ENCODE peak calls at places on chromosome 4, in five cellular contexts. One of them, this sample, is unnamed.

GRCh38 chr4:10106421-10107039 is 10.1 kb downstream of the WDR1 start:
- DNase-seq in fibroblast of mammary gland: peak; percentile 97
- DNase-seq in right atrium auricular region: peak; percentile 97
- DNase-seq in right lobe of liver: no peak
- DNase-seq in foreskin fibroblast: peak; percentile 97
- DNase-seq in this sample: peak; percentile 2

GRCh38 chr4:121239951-121240350 is 75.8 kb upstream of the TNIP3 start:
- DNase-seq in foreskin fibroblast: peak; percentile 33
- DNase-seq in right lobe of liver: no peak
- DNase-seq in right atrium auricular region: no peak
- DNase-seq in fibroblast of mammary gland: peak; percentile 50
- DNase-seq in this sample: no peak

GRCh38 chr4:33065749-33066148 is 2345.6 kb downstream of the PCDH7 start:
- DNase-seq in right atrium auricular region: no peak
- DNase-seq in fibroblast of mammary gland: no peak
- DNase-seq in right lobe of liver: no peak
- DNase-seq in foreskin fibroblast: no peak
- DNase-seq in this sample: no peak

GRCh38 chr4:48341776-48342558 is 638 bp downstream of the SLAIN2 start:
- DNase-seq in right lobe of liver: peak; percentile 67
- DNase-seq in right atrium auricular region: peak; percentile 60
- DNase-seq in fibroblast of mammary gland: no peak
- DNase-seq in foreskin fibroblast: no peak
- DNase-seq in this sample: peak; percentile 24

GRCh38 chr4:106618920-106619319 is 250.3 kb upstream of the GIMD1 start:
- DNase-seq in foreskin fibroblast: no peak
- DNase-seq in right lobe of liver: no peak
- DNase-seq in fibroblast of mammary gland: peak; percentile 50
- DNase-seq in right atrium auricular region: no peak
- DNase-seq in this sample: no peak

GRCh38 chr4:139658185-139658584 is 7.4 kb upstream of the MGST2 start:
- DNase-seq in fibroblast of mammary gland: no peak
- DNase-seq in right atrium auricular region: no peak
- DNase-seq in right lobe of liver: no peak
- DNase-seq in foreskin fibroblast: no peak
- DNase-seq in this sample: no peak

GRCh38 chr4:123744664-123745290 is 348.2 kb downstream of the SPRY1 start:
- DNase-seq in foreskin fibroblast: no peak
- DNase-seq in fibroblast of mammary gland: peak; percentile 4
- DNase-seq in right lobe of liver: no peak
- DNase-seq in right atrium auricular region: peak; percentile 70
- DNase-seq in this sample: no peak

GRCh38 chr4:187059031-187059430 is 335.4 kb upstream of the FAT1 start:
- DNase-seq in foreskin fibroblast: no peak
- DNase-seq in right lobe of liver: no peak
- DNase-seq in right atrium auricular region: no peak
- DNase-seq in fibroblast of mammary gland: no peak
- DNase-seq in this sample: no peak

GRCh38 chr4:73456177-73457022 is 20.4 kb downstream of the AFP start:
- DNase-seq in foreskin fibroblast: no peak
- DNase-seq in right lobe of liver: no peak
- DNase-seq in fibroblast of mammary gland: no peak
- DNase-seq in right atrium auricular region: no peak
- DNase-seq in this sample: no peak

GRCh38 chr4:1133033-1133432 is 19.7 kb upstream of the RNF212 start:
- DNase-seq in right atrium auricular region: no peak
- DNase-seq in right lobe of liver: no peak
- DNase-seq in fibroblast of mammary gland: no peak
- DNase-seq in foreskin fibroblast: no peak
- DNase-seq in this sample: no peak

GRCh38 chr4:80306255-80306654 is 29.3 kb upstream of the CFAP299 start:
- DNase-seq in fibroblast of mammary gland: peak; percentile 52
- DNase-seq in right lobe of liver: no peak
- DNase-seq in foreskin fibroblast: no peak
- DNase-seq in right atrium auricular region: no peak
- DNase-seq in this sample: no peak

GRCh38 chr4:156832886-156833285 is 138.7 kb downstream of the PDGFC start:
- DNase-seq in fibroblast of mammary gland: peak; percentile 23
- DNase-seq in right lobe of liver: no peak
- DNase-seq in right atrium auricular region: no peak
- DNase-seq in foreskin fibroblast: peak; percentile 43
- DNase-seq in this sample: no peak

GRCh38 chr4:111788046-111788642 is 357.1 kb upstream of the FAM241A start:
- DNase-seq in fibroblast of mammary gland: no peak
- DNase-seq in right atrium auricular region: no peak
- DNase-seq in right lobe of liver: no peak
- DNase-seq in foreskin fibroblast: no peak
- DNase-seq in this sample: no peak

GRCh38 chr4:184401397-184402171 is 72.8 kb downstream of the IRF2 start:
- DNase-seq in foreskin fibroblast: no peak
- DNase-seq in right atrium auricular region: no peak
- DNase-seq in fibroblast of mammary gland: no peak
- DNase-seq in right lobe of liver: no peak
- DNase-seq in this sample: no peak

GRCh38 chr4:66017671-66018070 is 347.4 kb upstream of the EPHA5 start:
- DNase-seq in right atrium auricular region: no peak
- DNase-seq in fibroblast of mammary gland: peak; percentile 2
- DNase-seq in right lobe of liver: no peak
- DNase-seq in foreskin fibroblast: no peak
- DNase-seq in this sample: no peak

GRCh38 chr4:174604198-174604597 is 81.9 kb upstream of the HPGD start:
- DNase-seq in foreskin fibroblast: no peak
- DNase-seq in right lobe of liver: no peak
- DNase-seq in fibroblast of mammary gland: peak; percentile 71
- DNase-seq in right atrium auricular region: no peak
- DNase-seq in this sample: peak; percentile 77

GRCh38 chr4:172007889-172008288 is 194.7 kb downstream of the GALNTL6 start:
- DNase-seq in right lobe of liver: no peak
- DNase-seq in foreskin fibroblast: no peak
- DNase-seq in fibroblast of mammary gland: no peak
- DNase-seq in right atrium auricular region: no peak
- DNase-seq in this sample: no peak

GRCh38 chr4:52880994-52881393 is 18.9 kb downstream of the RASL11B start:
- DNase-seq in right lobe of liver: no peak
- DNase-seq in foreskin fibroblast: no peak
- DNase-seq in fibroblast of mammary gland: no peak
- DNase-seq in right atrium auricular region: no peak
- DNase-seq in this sample: no peak

GRCh38 chr4:54663181-54663580 is 5.4 kb downstream of the KIT start:
- DNase-seq in right lobe of liver: no peak
- DNase-seq in right atrium auricular region: no peak
- DNase-seq in fibroblast of mammary gland: no peak
- DNase-seq in foreskin fibroblast: no peak
- DNase-seq in this sample: no peak

GRCh38 chr4:76744253-76744921 is 153.6 kb downstream of the SOWAHB start:
- DNase-seq in foreskin fibroblast: no peak
- DNase-seq in right lobe of liver: no peak
- DNase-seq in fibroblast of mammary gland: peak; percentile 47
- DNase-seq in right atrium auricular region: no peak
- DNase-seq in this sample: no peak

GRCh38 chr4:183398298-183399129 is 45.9 kb upstream of the CDKN2AIP start:
- DNase-seq in right atrium auricular region: peak; percentile 68
- DNase-seq in fibroblast of mammary gland: peak; percentile 72
- DNase-seq in foreskin fibroblast: peak; percentile 83
- DNase-seq in right lobe of liver: peak; percentile 76
- DNase-seq in this sample: peak; percentile 62

GRCh38 chr4:143586080-143586479 is 72.6 kb downstream of the SMARCA5 start:
- DNase-seq in fibroblast of mammary gland: peak; percentile 23
- DNase-seq in right atrium auricular region: no peak
- DNase-seq in right lobe of liver: no peak
- DNase-seq in foreskin fibroblast: peak; percentile 32
- DNase-seq in this sample: no peak

GRCh38 chr4:142984871-142985585 is 138.9 kb upstream of the INPP4B start:
- DNase-seq in right lobe of liver: no peak
- DNase-seq in foreskin fibroblast: peak; percentile 5
- DNase-seq in right atrium auricular region: no peak
- DNase-seq in fibroblast of mammary gland: peak; percentile 13
- DNase-seq in this sample: no peak

GRCh38 chr4:123788577-123788976 is 392.0 kb downstream of the SPRY1 start:
- DNase-seq in right lobe of liver: no peak
- DNase-seq in fibroblast of mammary gland: peak; percentile 55
- DNase-seq in right atrium auricular region: no peak
- DNase-seq in foreskin fibroblast: no peak
- DNase-seq in this sample: no peak